ENCODE peak calls at places on chromosomes 4 and X, in four cellular contexts. X is mesenchymal stem cell, O is neuronal stem cell, A is IMR-90. L is an unnamed sample.

GRCh38 chr4:138588501-138588900 is 346.4 kb upstream of the SLC7A11 start:
- DNase-seq in X (no peak), O (no peak), A (no peak), L (no peak)

GRCh38 chr4:105179539-105180401 is 33.1 kb downstream of the TET2 start:
- DNase-seq in X (peak; percentile 22), O (no peak), A (peak; percentile 32), L (no peak)

GRCh38 chr4:182577411-182577810 is 334.2 kb downstream of the TENM3 start:
- DNase-seq in X (no peak), O (no peak), A (peak; percentile 67), L (no peak)

GRCh38 chr4:62243895-62244294 is 1043.8 kb downstream of the ADGRL3 start:
- DNase-seq in X (no peak), O (no peak), A (no peak), L (no peak)

GRCh38 chr4:52577285-52577968 is 81.7 kb downstream of the USP46 start:
- DNase-seq in X (peak; percentile 75), O (no peak), A (peak; percentile 81), L (no peak)

GRCh38 chr4:71240094-71240493 is 98.7 kb upstream of the SLC4A4 start:
- DNase-seq in X (no peak), O (no peak), A (no peak), L (no peak)

GRCh38 chr4:187436251-187436650 is 559.3 kb upstream of the ZFP42 start:
- DNase-seq in X (no peak), O (no peak), A (no peak), L (no peak)

GRCh38 chrX:138889152-138889551 is 177.6 kb upstream of the FGF13 start:
- DNase-seq in X (no peak), O (no peak), A (no peak), L (no peak)

GRCh38 chr4:108884596-108884995 is 121.7 kb upstream of the ETNPPL start:
- DNase-seq in X (no peak), O (no peak), A (peak; percentile 31), L (no peak)

GRCh38 chr4:57265831-57266582 is 155.8 kb upstream of the IGFBP7 start:
- DNase-seq in X (peak; percentile 1), O (peak; percentile 38), A (no peak), L (peak; percentile 56)

GRCh38 chr4:151195801-151196200 is 81.2 kb upstream of the PRSS48 start:
- DNase-seq in X (peak; percentile 43), O (no peak), A (peak; percentile 71), L (no peak)

GRCh38 chrX:71100581-71101505 is 5.2 kb downstream of the FOXO4 start:
- DNase-seq in X (no peak), O (no peak), A (no peak), L (peak; percentile 39)

GRCh38 chrX:17442898-17443297 is 67.9 kb downstream of the NHS start:
- DNase-seq in X (no peak), O (no peak), A (no peak), L (no peak)

GRCh38 chrX:153476628-153477027 is 6.3 kb upstream of the HAUS7 start:
- DNase-seq in X (no peak), O (no peak), A (peak; percentile 25), L (no peak)

GRCh38 chr4:4327652-4328121 is 37.6 kb downstream of the ZBTB49 start:
- DNase-seq in X (peak; percentile 39), O (peak; percentile 14), A (no peak), L (peak; percentile 93)

GRCh38 chr4:52512291-52512690 is 146.8 kb downstream of the USP46 start:
- DNase-seq in X (no peak), O (no peak), A (no peak), L (no peak)

GRCh38 chr4:155578726-155579385 is 87.8 kb upstream of the GUCY1A1 start:
- DNase-seq in X (peak; percentile 59), O (no peak), A (no peak), L (no peak)

GRCh38 chr4:17275836-17276235 is 236.1 kb downstream of the QDPR start:
- DNase-seq in X (no peak), O (no peak), A (peak; percentile 56), L (no peak)

GRCh38 chr4:121484633-121485032 is 103.8 kb upstream of the QRFPR start:
- DNase-seq in X (peak; percentile 64), O (peak; percentile 8), A (peak; percentile 66), L (peak; percentile 61)

GRCh38 chrX:124211312-124211942 is 121.0 kb upstream of the TEX13D start:
- DNase-seq in X (peak; percentile 22), O (no peak), A (peak; percentile 3), L (no peak)

GRCh38 chrX:147838465-147839131 is 73.1 kb upstream of the FMR1 start:
- DNase-seq in X (no peak), O (no peak), A (no peak), L (no peak)

GRCh38 chr4:40662962-40663604 is 33.4 kb upstream of the RBM47 start:
- DNase-seq in X (peak; percentile 71), O (no peak), A (peak; percentile 89), L (no peak)

GRCh38 chr4:1502501-1502886 is 96.3 kb upstream of the NKX1-1 start:
- DNase-seq in X (no peak), O (no peak), A (no peak), L (no peak)

GRCh38 chr4:101528526-101528925 is 181.2 kb upstream of the PPP3CA start:
- DNase-seq in X (no peak), O (no peak), A (no peak), L (no peak)

DNA sequence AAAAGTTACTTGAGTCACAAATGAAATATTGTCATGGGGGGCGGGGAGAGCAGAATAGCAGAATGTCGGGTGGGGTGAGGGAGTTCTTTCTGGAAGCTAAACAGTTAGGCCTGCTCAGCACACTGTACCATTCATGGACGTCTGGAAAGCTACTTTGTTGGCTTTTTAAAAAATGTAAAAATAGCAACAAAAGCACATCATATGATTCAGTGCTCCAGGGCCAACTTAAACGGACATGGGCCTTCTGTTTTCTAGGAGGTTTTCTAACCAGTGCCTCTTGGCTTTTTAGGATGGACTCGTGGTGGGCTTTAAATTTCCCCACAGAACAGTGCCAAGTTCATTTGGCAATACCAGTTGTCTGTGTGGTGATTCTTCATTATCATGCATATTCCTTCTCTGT is 57.4 kb upstream of the CLCN4 start:
- DNase-seq in X (no peak), O (no peak), A (no peak), L (no peak)
- H3K9me3 ChIP-seq in X (no peaks in the 10 kb centered on the region), O (no peaks in the 10 kb centered on the region), A (no peaks in the 10 kb centered on the region), L (no peaks in the 10 kb centered on the region)

GRCh38 chr4:165094873-165095272 is 17.8 kb downstream of the TMEM192 start:
- DNase-seq in X (no peak), O (no peak), A (no peak), L (no peak)
- H4K91ac ChIP-seq in X (no peak overlapping the region), O (no peak overlapping the region), A (no peak overlapping the region), L (no peak overlapping the region)

GRCh38 chr4:172649143-172649542 is 519.5 kb upstream of the GALNT7 start:
- DNase-seq in X (no peak), O (no peak), A (no peak), L (no peak)
- H3K9me3 ChIP-seq in X (peaks cover under 1% of the 10 kb centered on the region), O (no peaks in the 10 kb centered on the region), A (no peaks in the 10 kb centered on the region), L (no peaks in the 10 kb centered on the region)

GRCh38 chr4:145815027-145815612 is 123.5 kb downstream of the ZNF827 start:
- DNase-seq in X (no peak), O (no peak), A (no peak), L (no peak)

GRCh38 chr4:145814246-145814645 is 124.4 kb downstream of the ZNF827 start:
- DNase-seq in X (no peak), O (no peak), A (no peak), L (no peak)

GRCh38 chr4:145815626-145816025 is 123.0 kb downstream of the ZNF827 start:
- DNase-seq in X (no peak), O (no peak), A (peak; percentile 86), L (no peak)

GRCh38 chr4:145818001-145818400 is 120.6 kb downstream of the ZNF827 start:
- DNase-seq in X (no peak), O (no peak), A (no peak), L (no peak)

DNA sequence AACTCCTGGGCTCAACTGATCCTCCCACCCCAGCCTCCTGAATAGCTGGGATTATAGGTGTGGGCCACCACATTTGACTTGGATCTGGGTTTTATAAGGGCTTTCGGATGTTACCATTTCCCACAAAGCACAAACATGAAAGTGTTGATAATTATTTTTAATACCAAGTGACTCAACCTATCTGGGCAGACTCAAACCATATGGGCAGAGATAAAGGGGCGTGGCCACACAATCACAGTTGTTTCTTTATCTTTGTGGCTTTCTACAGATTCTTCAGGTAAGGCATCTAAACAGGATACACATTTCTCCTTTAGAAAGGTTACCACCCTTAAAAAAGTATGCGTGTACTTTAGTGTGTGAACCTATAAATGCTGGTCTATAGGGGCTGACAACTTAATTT is 122.5 kb downstream of the ZNF827 start:
- DNase-seq in X (no peak), O (no peak), A (no peak), L (no peak)
- H4K91ac ChIP-seq in X (no peak overlapping the region), O (no peak overlapping the region), A (peak overlapping the region; percentile 78), L (no peak overlapping the region)

DNA sequence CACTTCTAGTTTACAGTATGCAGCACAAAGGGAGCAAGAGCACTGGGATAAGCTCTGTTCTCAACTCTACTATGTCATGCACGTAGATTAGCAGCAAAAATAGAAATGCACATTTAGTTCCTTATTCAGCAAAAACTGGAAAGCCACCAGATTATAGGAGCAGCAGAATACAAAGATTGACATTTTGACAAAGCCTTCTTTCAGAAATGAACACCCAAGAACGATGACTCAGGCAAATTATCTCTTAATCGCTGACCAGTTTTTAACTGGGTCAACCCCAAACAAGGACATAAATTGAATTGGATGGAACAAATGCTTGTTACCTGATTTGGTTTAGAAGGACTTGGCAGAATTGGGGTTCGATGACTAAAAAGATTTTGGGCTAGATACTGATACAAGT is 775.3 kb upstream of the HS3ST1 start:
- DNase-seq in X (no peak), O (no peak), A (no peak), L (no peak)
- H3K9me3 ChIP-seq in X (peaks cover 9% of the 10 kb centered on the region), O (no peaks in the 10 kb centered on the region), A (peaks cover 5% of the 10 kb centered on the region), L (no peaks in the 10 kb centered on the region)

DNA sequence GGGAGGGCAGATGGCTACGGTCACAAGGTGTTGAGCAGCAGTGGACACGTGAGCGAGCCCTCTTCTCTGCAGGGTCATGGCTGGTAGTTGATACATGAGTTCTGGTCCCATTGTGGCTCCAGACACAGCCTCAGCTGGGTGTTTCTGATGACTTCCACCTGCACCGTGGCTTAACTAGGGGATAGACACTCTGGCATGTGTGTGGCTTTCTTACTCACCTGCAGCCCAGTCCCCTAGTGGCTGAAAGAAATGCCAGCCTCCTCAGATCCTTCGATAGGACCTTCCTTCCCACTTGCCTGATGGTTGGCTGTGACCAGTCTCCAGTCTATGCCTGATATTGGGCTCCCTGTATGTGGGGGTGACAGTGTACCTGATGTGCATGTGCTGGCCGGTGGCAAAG is 5.0 kb downstream of the GPR78 start:
- DNase-seq in X (no peak), O (no peak), A (no peak), L (peak; percentile 52)
- H4K91ac ChIP-seq in X (no peak overlapping the region), O (no peak overlapping the region), A (no peak overlapping the region), L (no peak overlapping the region)

DNA sequence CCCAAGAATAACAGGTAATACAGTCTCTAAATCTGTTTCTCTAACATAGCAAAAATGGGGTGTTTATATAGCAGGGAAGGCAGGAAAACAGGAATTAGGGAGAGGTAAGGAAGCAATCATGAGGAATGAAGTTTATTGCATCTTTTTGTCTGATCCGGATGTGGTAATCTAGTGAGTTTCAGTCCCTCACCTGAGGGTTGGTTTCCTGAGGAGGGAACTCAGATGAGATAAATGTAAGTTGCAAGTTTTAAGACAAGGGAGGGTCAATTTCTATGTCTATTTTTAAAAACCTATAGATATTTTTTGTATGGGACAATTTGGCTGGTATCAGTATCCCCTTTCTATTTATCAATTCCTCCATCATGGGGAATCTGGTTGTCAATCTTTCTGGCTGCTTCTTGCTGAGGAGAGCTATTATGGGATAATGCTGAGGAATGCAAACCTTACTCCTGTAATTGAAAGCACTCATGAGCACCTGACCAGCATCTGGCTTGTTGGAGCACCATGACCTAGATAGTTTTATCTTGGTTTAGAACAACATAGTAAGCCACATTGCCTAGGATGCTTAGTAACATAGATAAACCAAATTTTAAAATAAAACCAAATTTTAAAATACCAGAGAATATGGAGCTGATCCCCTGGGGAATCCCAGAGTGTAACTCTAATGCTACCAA is 130.1 kb downstream of the ADAM29 start:
- DNase-seq in X (no peak), O (no peak), A (no peak), L (no peak)
- H3K9me3 ChIP-seq in X (peaks cover 14% of the 10 kb centered on the region), O (no peaks in the 10 kb centered on the region), A (peaks cover 4% of the 10 kb centered on the region), L (no peaks in the 10 kb centered on the region)

L was measured in H9.